ENCODE peak calls at places on chromosome 2, in nine cellular contexts. W is AG04450, E is AG10803, S is tibial nerve, P is HCT116, D is adrenal gland, F is choroid plexus epithelial cell, X is stomach, U is H1. L is an unnamed sample.

GRCh38 chr2:224309216-224309615 is 92.7 kb downstream of the FAM124B start:
- DNase-seq in W (no peak), E (peak), S (no peak), P (no peak), D (no peak), F (peak), X (no peak), U (no peak), L (peak)

GRCh38 chr2:66434679-66435548 is at the start of gene MEIS1:
- DNase-seq in W (peak), E (peak), S (peak), P (no peak), D (peak), F (peak), X (peak), U (peak), L (peak)

GRCh38 chr2:230898661-230899091 is 26.4 kb downstream of the GPR55 start:
- DNase-seq in W (no peak), E (no peak), S (no peak), P (no peak), D (no peak), F (no peak), X (no peak), U (no peak), L (no peak)

GRCh38 chr2:37698931-37699481 is 27.6 kb upstream of the CDC42EP3 start:
- DNase-seq in W (no peak), E (peak), S (no peak), P (no peak), D (no peak), F (peak), X (no peak), U (no peak), L (peak)

GRCh38 chr2:216618785-216619184 is 14.4 kb upstream of the IGFBP2 start:
- DNase-seq in W (no peak), E (no peak), S (no peak), P (no peak), D (no peak), F (no peak), X (no peak), U (no peak), L (no peak)

GRCh38 chr2:233005096-233005495 is 8.0 kb downstream of the NGEF start:
- DNase-seq in W (no peak), E (no peak), S (no peak), P (no peak), D (peak), F (no peak), X (no peak), U (no peak), L (no peak)

GRCh38 chr2:169452080-169452479 is 27.2 kb upstream of the BBS5 start:
- DNase-seq in W (no peak), E (peak), S (no peak), P (peak), D (no peak), F (peak), X (no peak), U (no peak), L (peak)

GRCh38 chr2:73268831-73269685 is 15.2 kb downstream of the FBXO41 start:
- DNase-seq in W (no peak), E (no peak), S (no peak), P (peak), D (no peak), F (peak), X (peak), U (peak), L (no peak)

GRCh38 chr2:8848328-8849100 is 11.1 kb upstream of the KIDINS220 start:
- DNase-seq in W (no peak), E (no peak), S (no peak), P (no peak), D (no peak), F (no peak), X (no peak), U (no peak), L (no peak)

GRCh38 chr2:158902005-158902398 is 66.4 kb upstream of the TANC1 start:
- DNase-seq in W (no peak), E (no peak), S (no peak), P (no peak), D (no peak), F (no peak), X (no peak), U (no peak), L (no peak)
- TF ChIP-seq CTCF in W (no peak), E (no peak), S (no peak), P (no peak), D (no peak), F (no peak), X (no peak), U (no peak), L (no peak)

GRCh38 chr2:172094319-172095145 is 8.2 kb downstream of the DLX2 start:
- DNase-seq in W (no peak), E (no peak), S (no peak), P (no peak), D (no peak), F (no peak), X (no peak), U (peak), L (peak)

GRCh38 chr2:172095146-172095904 is 7.4 kb downstream of the DLX2 start:
- DNase-seq in W (peak), E (peak), S (no peak), P (no peak), D (no peak), F (peak), X (peak), U (peak), L (peak)

GRCh38 chr2:172091626-172092566 is 6.6 kb downstream of the DLX1 start:
- DNase-seq in W (no peak), E (no peak), S (no peak), P (no peak), D (no peak), F (no peak), X (no peak), U (no peak), L (no peak)

GRCh38 chr2:172092716-172093415 is 7.6 kb downstream of the DLX1 start:
- DNase-seq in W (no peak), E (no peak), S (no peak), P (no peak), D (no peak), F (no peak), X (no peak), U (peak), L (no peak)

DNA sequence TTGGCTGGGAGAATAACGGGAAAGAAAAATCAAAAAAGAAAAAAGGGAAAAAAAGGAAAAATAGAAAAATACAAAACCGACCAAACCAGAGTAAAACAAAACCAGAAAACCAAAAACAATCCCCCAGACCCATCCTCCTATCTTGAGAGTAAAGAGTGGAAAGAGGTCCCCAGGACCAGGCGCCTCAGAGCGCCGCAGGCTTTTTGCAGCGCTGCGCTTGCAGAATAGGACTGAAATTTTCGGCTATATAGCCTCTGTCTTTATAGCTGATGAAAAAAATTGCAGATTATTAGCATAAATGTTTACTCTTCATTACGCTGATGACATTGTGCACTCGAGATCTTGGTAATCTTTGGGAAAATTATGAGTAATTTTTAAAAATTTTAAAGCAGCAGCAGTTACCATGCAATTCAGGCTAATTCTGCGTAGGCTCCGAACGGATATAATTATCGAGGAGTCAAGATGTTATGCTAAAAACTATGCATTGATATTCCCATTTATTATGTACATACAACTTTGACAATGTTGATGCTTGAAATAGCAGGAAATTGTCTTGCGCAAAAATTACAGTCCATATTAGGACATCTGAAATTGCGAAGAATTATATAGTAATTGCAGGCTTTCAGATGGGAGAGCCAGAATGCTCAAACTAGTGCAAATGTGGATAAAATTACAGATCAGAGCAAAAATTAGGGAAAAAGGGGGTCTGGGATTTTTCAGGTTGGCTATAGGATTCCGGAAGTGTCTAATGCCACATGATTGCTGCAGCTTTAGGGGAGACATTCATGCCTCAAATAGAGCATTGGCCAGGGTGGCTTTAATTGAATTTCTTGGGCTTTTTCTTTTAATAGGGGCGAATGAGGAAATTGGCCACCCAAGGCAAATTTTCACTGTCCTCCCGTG is 8.4 kb downstream of the DLX1 start:
- DNase-seq in W (no peak), E (no peak), S (no peak), P (no peak), D (no peak), F (no peak), X (no peak), U (no peak), L (peak)
- H3K4me3 ChIP-seq in W (peak), E (peak), S (no peak), P (peak), D (no peak), F (no peak), X (no peak), U (no peak), L (peak)

GRCh38 chr2:100278501-100278900 is 43.8 kb downstream of the LONRF2 start:
- DNase-seq in W (no peak), E (no peak), S (no peak), P (no peak), D (peak), F (no peak), X (no peak), U (peak), L (no peak)

GRCh38 chr2:100275200-100275589 is 47.1 kb downstream of the LONRF2 start:
- DNase-seq in W (no peak), E (no peak), S (no peak), P (no peak), D (no peak), F (no peak), X (no peak), U (no peak), L (no peak)

GRCh38 chr2:100274566-100275199 is 47.6 kb downstream of the LONRF2 start:
- DNase-seq in W (no peak), E (no peak), S (no peak), P (no peak), D (no peak), F (no peak), X (no peak), U (no peak), L (no peak)

GRCh38 chr2:100277540-100278207 is 44.6 kb downstream of the LONRF2 start:
- DNase-seq in W (no peak), E (no peak), S (no peak), P (no peak), D (peak), F (no peak), X (no peak), U (peak), L (no peak)

GRCh38 chr2:100276716-100277115 is 45.6 kb downstream of the LONRF2 start:
- DNase-seq in W (no peak), E (no peak), S (no peak), P (no peak), D (no peak), F (no peak), X (no peak), U (peak), L (no peak)
- TF ChIP-seq CTCF in W (no peak), E (no peak), S (no peak), P (no peak), D (no peak), F (no peak), X (no peak), U (no peak), L (no peak)

DNA sequence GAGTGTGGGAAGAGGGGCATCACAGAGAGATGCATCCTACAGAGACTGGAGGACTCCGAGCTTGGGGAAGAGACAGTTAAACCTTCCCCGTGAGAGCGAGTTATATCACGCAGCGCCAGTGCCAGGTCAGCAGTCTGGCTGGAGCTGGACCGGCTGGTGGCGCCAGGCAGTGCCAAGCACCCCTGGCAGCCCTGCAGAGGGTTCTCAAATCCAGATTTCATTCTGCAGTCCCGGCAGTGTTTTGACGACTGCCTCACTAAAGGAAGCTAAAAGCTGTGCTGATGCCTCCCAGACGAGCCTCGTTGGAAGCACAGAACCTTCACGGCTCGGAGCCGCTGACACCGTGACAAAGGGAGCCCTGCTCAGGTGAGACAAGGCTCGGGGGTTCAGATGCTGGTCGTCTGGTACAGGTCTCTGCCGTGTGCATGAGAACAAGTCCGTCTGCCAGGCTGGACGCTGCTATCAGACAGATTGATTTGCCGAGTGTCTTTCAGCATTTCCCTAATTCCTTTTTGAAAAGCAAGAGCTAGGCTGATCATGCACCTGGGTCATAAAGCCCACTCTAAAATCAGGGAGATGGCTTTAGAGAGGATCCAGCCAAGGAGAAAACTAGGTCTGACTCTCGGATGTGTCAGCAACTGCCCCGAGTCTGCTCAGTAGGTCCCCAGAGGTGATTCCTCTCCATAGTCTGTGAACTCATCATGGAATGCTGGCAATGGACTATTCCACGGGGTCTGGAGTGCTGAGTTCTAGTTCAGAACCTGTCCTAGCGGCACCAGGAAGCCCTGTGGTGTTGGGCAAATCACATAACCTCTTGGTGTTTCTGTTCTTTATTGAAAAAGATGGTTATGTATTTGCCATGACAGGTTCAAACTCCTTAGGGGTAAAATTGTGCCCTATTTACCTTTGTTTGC is 240.6 kb downstream of the SOX11 start:
- DNase-seq in W (no peak), E (no peak), S (no peak), P (no peak), D (no peak), F (no peak), X (peak), U (no peak), L (no peak)
- H3K4me3 ChIP-seq in W (no peak), E (no peak), S (no peak), P (no peak), D (no peak), F (no peak), X (peak), U (no peak), L (no peak)

GRCh38 chr2:46050489-46050888 is 246.7 kb upstream of the EPAS1 start:
- DNase-seq in W (no peak), E (no peak), S (no peak), P (no peak), D (no peak), F (no peak), X (no peak), U (no peak), L (no peak)
- TF ChIP-seq CTCF in W (no peak), E (no peak), S (no peak), P (peak), D (no peak), F (peak), X (no peak), U (peak), L (no peak)

GRCh38 chr2:217943379-217944321 is 59.1 kb downstream of the TNS1 start:
- DNase-seq in W (no peak), E (peak), S (peak), P (peak), D (peak), F (peak), X (peak), U (peak), L (peak)

GRCh38 chr2:217945530-217945929 is 57.3 kb downstream of the TNS1 start:
- DNase-seq in W (no peak), E (no peak), S (no peak), P (no peak), D (no peak), F (no peak), X (no peak), U (no peak), L (no peak)

GRCh38 chr2:217942731-217943335 is 60.0 kb downstream of the TNS1 start:
- DNase-seq in W (no peak), E (no peak), S (no peak), P (no peak), D (no peak), F (no peak), X (no peak), U (no peak), L (no peak)

GRCh38 chr2:217944923-217945322 is 57.9 kb downstream of the TNS1 start:
- DNase-seq in W (no peak), E (no peak), S (no peak), P (no peak), D (no peak), F (no peak), X (no peak), U (no peak), L (no peak)

DNA sequence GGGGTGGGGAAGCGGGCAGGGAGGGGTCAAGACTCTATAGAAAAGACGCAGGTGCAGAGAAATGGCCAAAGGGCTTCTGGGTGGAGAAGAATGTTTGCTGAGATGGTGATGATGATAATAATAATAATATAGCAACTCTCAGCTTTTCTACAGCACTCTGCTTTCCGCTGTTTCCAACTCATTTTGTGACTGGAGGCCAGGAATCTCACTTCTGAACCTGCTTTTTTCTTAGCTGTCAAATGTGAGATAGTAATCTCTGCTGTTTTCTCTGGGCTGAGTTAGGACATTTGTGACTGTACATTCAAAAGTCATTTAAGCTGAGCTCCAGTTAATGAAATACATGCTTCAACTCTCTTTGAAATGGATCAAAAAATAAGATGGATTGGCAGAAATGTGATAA is 58.4 kb downstream of the TNS1 start:
- DNase-seq in W (no peak), E (no peak), S (no peak), P (no peak), D (no peak), F (no peak), X (no peak), U (no peak), L (no peak)
- H3K4me3 ChIP-seq in W (no peak), E (peak), S (peak), P (no peak), D (peak), F (no peak), X (peak), U (no peak), L (no peak)

DNA sequence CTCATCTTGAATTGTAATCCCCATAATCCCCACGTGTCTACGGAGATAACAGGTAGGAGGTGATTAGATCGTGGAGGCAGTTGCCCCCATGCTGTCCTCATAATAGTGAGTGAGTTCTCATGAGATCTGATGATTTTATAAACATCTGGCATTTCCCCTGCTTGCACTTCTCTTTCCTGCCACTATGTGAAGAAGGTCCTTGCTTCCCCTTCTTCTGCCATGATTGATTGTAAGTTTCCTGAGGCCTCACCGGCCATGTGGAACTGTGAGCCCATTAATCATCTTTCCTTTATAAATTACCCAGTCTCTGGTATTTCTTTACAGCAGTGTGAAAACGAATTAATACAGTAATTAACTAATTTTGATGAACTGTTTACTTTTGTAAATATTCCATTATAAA is 582.5 kb downstream of the TSN start:
- DNase-seq in W (no peak), E (no peak), S (no peak), P (no peak), D (no peak), F (no peak), X (no peak), U (no peak), L (no peak)
- TF ChIP-seq CTCF in W (no peak), E (no peak), S (no peak), P (no peak), D (no peak), F (no peak), X (peak), U (peak), L (no peak)

GRCh38 chr2:199581504-199581903 is 123.8 kb upstream of the SATB2 start:
- DNase-seq in W (no peak), E (no peak), S (no peak), P (no peak), D (no peak), F (no peak), X (no peak), U (no peak), L (no peak)
- H3K4me3 ChIP-seq in W (peak), E (peak), S (peak), P (no peak), D (peak), F (peak), X (peak), U (peak), L (peak)

GRCh38 chr2:45169339-45170190 is 160.3 kb upstream of the SIX2 start:
- DNase-seq in W (no peak), E (no peak), S (no peak), P (no peak), D (no peak), F (peak), X (no peak), U (peak), L (no peak)
- TF ChIP-seq CTCF in W (no peak), E (no peak), S (no peak), P (no peak), D (no peak), F (peak), X (no peak), U (no peak), L (no peak)